ENCODE peak calls at places on chromosomes 12 and 14, in five cellular contexts. M is HepG2, Y is K562, X is GM12878, D is SK-N-SH. K is an unnamed sample.

GRCh38 chr12:106739815-106740552 is 34.5 kb upstream of the RIC8B start:
- DNase-seq in M (no peak), Y (peak; percentile 50), X (no peak), D (no peak), K (no peak)

GRCh38 chr14:96783306-96784224 is 13.6 kb upstream of the VRK1 start:
- DNase-seq in M (no peak), Y (no peak), X (no peak), D (no peak), K (no peak)

GRCh38 chr14:105944632-105945610 is 418.5 kb downstream of the TMEM121 start:
- DNase-seq in M (peak; percentile 67), Y (peak; percentile 70), X (no peak), D (peak; percentile 85), K (peak; percentile 73)

GRCh38 chr14:75981426-75981825 is 369 bp downstream of the TGFB3 start:
- DNase-seq in M (peak; percentile 18), Y (peak; percentile 12), X (peak; percentile 60), D (no peak), K (peak; percentile 9)

GRCh38 chr12:2198088-2198501 is 145.3 kb downstream of the CACNA1C start:
- DNase-seq in M (no peak), Y (no peak), X (no peak), D (no peak), K (peak; percentile 13)

GRCh38 chr12:55142896-55143870 is 17.0 kb downstream of the OR9K2 start:
- DNase-seq in M (peak; percentile 40), Y (peak; percentile 72), X (no peak), D (peak; percentile 18), K (peak; percentile 44)

GRCh38 chr12:13727707-13728147 is 253.7 kb downstream of the GRIN2B start:
- DNase-seq in M (no peak), Y (no peak), X (no peak), D (no peak), K (no peak)

GRCh38 chr12:132429932-132430643 is 59.9 kb upstream of the FBRSL1 start:
- DNase-seq in M (no peak), Y (peak; percentile 49), X (no peak), D (no peak), K (no peak)

GRCh38 chr12:11869901-11870300 is 200.8 kb upstream of the BCL2L14 start:
- DNase-seq in M (no peak), Y (no peak), X (no peak), D (no peak), K (no peak)

GRCh38 chr12:56007892-56008471 is 10.9 kb downstream of the SUOX start:
- DNase-seq in M (no peak), Y (no peak), X (no peak), D (no peak), K (peak; percentile 20)

GRCh38 chr12:87274594-87275245 is 754.5 kb downstream of the C12orf50 start:
- DNase-seq in M (no peak), Y (no peak), X (no peak), D (peak; percentile 17), K (peak; percentile 32)

GRCh38 chr14:25246751-25247150 is 196.8 kb upstream of the STXBP6 start:
- DNase-seq in M (no peak), Y (no peak), X (no peak), D (no peak), K (no peak)

GRCh38 chr14:75636100-75636692 is 24.5 kb downstream of the ERG28 start:
- DNase-seq in M (no peak), Y (no peak), X (no peak), D (peak; percentile 77), K (no peak)

GRCh38 chr12:106415134-106415533 is 57.6 kb downstream of the POLR3B start:
- DNase-seq in M (no peak), Y (no peak), X (no peak), D (no peak), K (no peak)

GRCh38 chr12:101923049-101923718 is 45.8 kb downstream of the DRAM1 start:
- DNase-seq in M (no peak), Y (no peak), X (no peak), D (no peak), K (no peak)

GRCh38 chr12:122740351-122740750 is 9.7 kb upstream of the HCAR1 start:
- DNase-seq in M (no peak), Y (peak; percentile 56), X (no peak), D (no peak), K (no peak)
- TF ChIP-seq FOXM1 in M (no peak), Y (no peak), X (no peak), D (no peak), K (no peak)

DNA sequence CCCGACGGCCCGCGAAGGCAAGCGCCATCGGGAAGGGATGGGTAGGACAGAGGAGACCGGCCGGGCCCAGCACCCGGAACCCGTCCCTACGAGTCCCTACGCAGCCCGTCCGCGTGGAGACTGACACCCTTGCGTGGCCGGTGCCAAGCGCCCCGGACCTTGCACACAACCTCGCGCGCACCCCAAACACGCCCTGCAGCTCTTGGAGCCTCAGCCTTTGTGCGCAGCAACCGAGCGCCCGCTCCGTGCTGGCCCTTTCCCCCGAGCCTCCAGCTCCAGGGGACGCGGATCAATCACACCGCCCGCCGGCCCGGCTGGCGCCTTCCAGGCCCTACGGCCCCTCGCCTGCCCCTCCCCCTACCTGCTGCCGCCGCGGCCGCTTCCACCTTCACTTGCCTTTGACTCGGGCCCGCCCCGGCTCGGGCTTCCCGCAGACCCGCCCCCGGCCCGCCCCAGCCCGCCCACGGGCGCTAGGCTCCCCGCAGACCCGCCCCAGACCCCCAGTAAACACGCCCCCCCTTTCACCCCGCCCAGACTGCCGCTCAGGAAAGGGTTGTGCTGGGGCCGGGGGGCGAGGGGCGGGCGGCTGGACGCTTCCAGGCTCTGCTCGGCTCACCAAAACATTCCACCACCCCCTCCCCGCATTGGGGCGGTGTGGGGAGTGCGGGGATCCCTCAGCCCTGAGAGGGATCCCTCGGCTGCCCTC is at the start of gene NDRG2:
- DNase-seq in M (peak; percentile 84), Y (peak; percentile 85), X (no peak), D (peak; percentile 95), K (peak; percentile 81)
- TF ChIP-seq FOXM1 in M (peak; percentile 86), Y (no peak), X (no peak), D (no peak), K (no peak)

DNA sequence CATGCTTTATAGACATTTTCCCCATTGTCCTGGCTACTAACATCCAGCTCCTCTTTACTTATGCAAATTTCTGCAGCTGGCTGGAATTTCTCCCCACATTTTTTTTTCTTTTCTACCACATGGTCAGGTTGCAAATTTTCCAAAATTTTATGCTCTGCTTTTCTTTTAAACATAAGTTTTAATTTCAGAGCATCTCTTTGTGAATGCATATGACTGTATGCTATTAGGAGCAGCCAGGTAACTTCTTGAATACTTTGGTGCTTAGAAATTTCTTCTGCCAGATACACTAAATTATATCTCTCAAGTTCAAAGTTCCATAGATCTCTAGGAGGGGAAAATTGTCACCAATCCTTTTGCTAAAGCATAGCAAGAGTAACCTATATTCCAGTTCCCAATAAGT is 365.9 kb downstream of the LRFN5 start:
- DNase-seq in M (no peak), Y (no peak), X (no peak), D (no peak), K (no peak)
- TF ChIP-seq FOXM1 in M (no peak), Y (no peak), X (no peak), D (no peak), K (no peak)

GRCh38 chr14:62213516-62213915 is 451.3 kb downstream of the SNAPC1 start:
- DNase-seq in M (no peak), Y (no peak), X (no peak), D (no peak), K (peak; percentile 10)

GRCh38 chr14:62216121-62216520 is 453.9 kb downstream of the SNAPC1 start:
- DNase-seq in M (no peak), Y (no peak), X (no peak), D (no peak), K (no peak)
- TF ChIP-seq FOXM1 in M (no peak), Y (no peak), X (no peak), D (no peak), K (no peak)

GRCh38 chr12:41743835-41744234 is 400.8 kb downstream of the GXYLT1 start:
- DNase-seq in M (peak; percentile 0), Y (no peak), X (no peak), D (no peak), K (no peak)
- TF ChIP-seq FOXM1 in M (no peak), Y (no peak), X (no peak), D (no peak), K (no peak)

DNA sequence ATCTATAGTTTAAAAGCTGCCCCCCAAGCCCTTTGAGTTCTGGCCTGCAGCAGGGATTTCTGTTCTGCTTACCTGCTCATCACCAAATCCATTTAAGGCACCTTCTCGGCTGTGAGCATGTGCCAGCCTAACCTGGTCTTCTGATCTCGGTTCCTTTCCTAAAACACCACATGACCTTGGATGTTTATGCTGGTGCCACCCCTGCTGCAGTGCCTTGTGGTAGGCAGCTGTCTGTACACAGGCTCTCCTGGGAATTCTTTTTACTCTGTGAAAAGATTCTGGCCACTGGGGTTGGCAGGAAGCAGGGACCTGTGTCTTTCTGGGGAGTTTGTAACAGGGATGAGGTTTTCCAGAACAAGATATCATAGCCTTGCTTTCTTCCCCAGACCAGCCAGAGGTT is 10.5 kb upstream of the PLEKHG3 start:
- DNase-seq in M (no peak), Y (no peak), X (no peak), D (no peak), K (no peak)
- TF ChIP-seq FOXM1 in M (no peak), Y (no peak), X (no peak), D (no peak), K (no peak)

GRCh38 chr14:88196925-88197324 is 126.1 kb downstream of the KCNK10 start:
- DNase-seq in M (no peak), Y (no peak), X (no peak), D (no peak), K (no peak)
- TF ChIP-seq FOXM1 in M (no peak), Y (no peak), X (no peak), D (no peak), K (no peak)

GRCh38 chr14:57549765-57550420 is 56.2 kb upstream of the CCDC198 start:
- DNase-seq in M (no peak), Y (no peak), X (no peak), D (no peak), K (no peak)
- TF ChIP-seq FOXM1 in M (no peak), Y (no peak), X (no peak), D (no peak), K (no peak)

GRCh38 chr12:116713529-116713928 is 24.3 kb downstream of the SPRING1 start:
- DNase-seq in M (no peak), Y (no peak), X (no peak), D (no peak), K (no peak)
- TF ChIP-seq FOXM1 in M (no peak), Y (no peak), X (no peak), D (no peak), K (no peak)

GRCh38 chr12:124940393-124941169 is 26.1 kb upstream of the UBC start:
- DNase-seq in M (peak; percentile 84), Y (peak; percentile 97), X (peak; percentile 82), D (peak; percentile 82), K (peak; percentile 67)
- TF ChIP-seq FOXM1 in M (no peak), Y (no peak), X (peak; percentile 43), D (no peak), K (no peak)